ENCODE peak calls at places on chromosomes 1 and 21, in four cellular contexts. C is CD8-positive, alpha-beta T cell; F is nephron progenitor cell; R is breast epithelium. N is an unnamed sample.
A peak's percentile ranks its signal among the peaks of the same experiment; 100 is the strongest.

GRCh38 chr1:116163533-116163932 is 52.3 kb downstream of the MAB21L3 start:
- DNase-seq in C (no peak), F (no peak), R (no peak), N (no peak)

GRCh38 chr1:42439940-42440339 is 15.9 kb downstream of the ZMYND12 start:
- DNase-seq in C (no peak), F (no peak), R (no peak), N (no peak)

GRCh38 chr1:232084584-232085223 is 458.1 kb downstream of the DISC1 start:
- DNase-seq in C (no peak), F (peak; percentile 41), R (no peak), N (no peak)

GRCh38 chr1:13823936-13824335 is 123.9 kb downstream of the PRDM2 start:
- DNase-seq in C (no peak), F (no peak), R (no peak), N (no peak)

GRCh38 chr21:27704567-27705166 is 737.8 kb upstream of the ADAMTS5 start:
- DNase-seq in C (no peak), F (no peak), R (no peak), N (no peak)

GRCh38 chr1:15578921-15579682 is 5.7 kb downstream of the AGMAT start:
- DNase-seq in C (peak; percentile 17), F (no peak), R (no peak), N (no peak)

GRCh38 chr1:68819190-68819829 is 322.4 kb upstream of the DEPDC1 start:
- DNase-seq in C (no peak), F (no peak), R (no peak), N (no peak)

GRCh38 chr1:184806296-184806721 is 51.7 kb upstream of the EDEM3 start:
- DNase-seq in C (no peak), F (no peak), R (no peak), N (no peak)

GRCh38 chr1:223662943-223663342 is 2.6 kb downstream of the CAPN8 start:
- DNase-seq in C (no peak), F (no peak), R (no peak), N (no peak)

GRCh38 chr1:161200992-161201827 is 957 bp upstream of the NDUFS2 start:
- DNase-seq in C (no peak), F (no peak), R (no peak), N (no peak)

GRCh38 chr1:205354259-205354904 is 2.3 kb downstream of the KLHDC8A start:
- DNase-seq in C (peak; percentile 48), F (peak; percentile 70), R (peak; percentile 52), N (peak; percentile 29)

GRCh38 chr21:16539041-16539440 is 809.3 kb downstream of the USP25 start:
- DNase-seq in C (no peak), F (no peak), R (no peak), N (no peak)

GRCh38 chr1:174726167-174726879 is 273.4 kb upstream of the CACYBP start:
- DNase-seq in C (no peak), F (no peak), R (no peak), N (no peak)

DNA sequence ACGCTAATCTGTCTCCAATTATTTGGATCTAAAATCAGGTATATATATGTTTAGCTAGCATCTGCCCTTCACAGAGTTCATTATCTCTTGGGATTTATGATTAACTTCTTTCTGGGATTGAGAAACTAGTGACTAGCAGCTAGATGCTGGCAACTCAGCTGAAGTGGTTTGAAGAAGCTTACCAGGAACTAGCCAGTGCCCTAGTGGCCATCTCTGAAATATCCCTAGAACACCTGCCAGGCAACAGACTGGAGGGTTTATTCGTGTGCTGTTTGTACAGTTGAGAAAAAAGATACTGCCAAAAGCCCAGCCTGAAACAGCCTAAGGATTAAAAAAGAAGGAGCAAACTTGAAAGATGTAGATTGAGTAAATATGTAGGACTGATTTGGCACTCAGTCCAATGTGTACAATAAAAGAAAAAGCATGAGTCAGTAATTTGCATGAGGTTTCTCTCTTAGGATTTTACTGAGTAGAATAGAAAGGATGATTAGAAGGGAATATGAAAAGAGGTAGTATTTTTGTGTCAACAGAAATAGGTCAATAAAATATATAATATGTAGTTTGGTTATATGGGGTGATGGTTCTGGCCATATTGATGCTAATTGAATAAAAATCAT is 1144.6 kb upstream of the ADGRL2 start:
- DNase-seq in C (no peak), F (peak; percentile 3), R (no peak), N (no peak)
- TF ChIP-seq CTCF in C (no peak), F (peak; percentile 49), R (no peak), N (no peak)

GRCh38 chr1:172141351-172142000 is 279.0 kb upstream of the C1orf105 start:
- DNase-seq in C (no peak), F (no peak), R (no peak), N (no peak)
- TF ChIP-seq CTCF in C (no peak), F (no peak), R (no peak), N (no peak)

DNA sequence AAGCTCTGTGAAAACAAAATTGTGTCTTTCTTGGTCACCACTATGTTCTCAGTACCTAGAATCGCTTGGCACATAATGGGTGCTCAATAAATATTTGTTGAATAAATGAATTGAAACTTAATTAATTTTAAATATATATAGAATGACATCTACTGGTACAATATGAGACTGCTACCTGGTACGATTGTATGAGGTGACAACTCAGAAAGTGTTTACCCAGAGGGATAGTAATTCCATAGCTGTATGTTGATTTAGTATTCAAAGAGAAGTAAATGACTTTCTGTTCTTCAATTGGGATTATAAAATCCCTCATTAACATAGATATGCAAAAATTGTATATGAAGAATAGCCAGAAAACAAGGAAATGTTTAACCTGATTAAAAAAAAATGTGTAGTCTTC is 128.7 kb downstream of the RPS6KC1 start:
- DNase-seq in C (no peak), F (no peak), R (no peak), N (no peak)
- TF ChIP-seq CTCF in C (no peak), F (no peak), R (no peak), N (no peak)

GRCh38 chr1:16907870-16908758 is 12.3 kb downstream of the RNU1-2 start:
- DNase-seq in C (no peak), F (no peak), R (no peak), N (no peak)
- TF ChIP-seq CTCF in C (no peak), F (no peak), R (no peak), N (no peak)

DNA sequence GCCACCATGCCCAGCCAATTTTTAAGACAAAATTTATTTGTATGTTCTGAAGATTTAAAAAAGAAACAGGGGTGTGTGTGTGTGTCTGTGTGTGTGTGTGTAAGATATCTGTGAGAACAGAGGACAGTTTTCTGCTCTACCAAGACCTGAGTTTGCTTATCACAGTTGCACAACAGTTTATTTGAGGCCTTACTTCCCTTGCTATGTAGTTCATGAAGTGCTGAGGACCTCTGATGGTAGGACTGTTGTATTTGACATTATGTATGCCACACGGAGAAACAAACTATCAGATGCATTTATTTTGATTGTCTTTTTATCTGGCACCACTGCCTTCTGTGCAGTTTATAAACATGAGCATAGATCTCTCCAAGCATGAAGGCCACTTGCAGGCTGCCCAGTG is 355.2 kb downstream of the PBX1 start:
- DNase-seq in C (no peak), F (no peak), R (no peak), N (no peak)
- TF ChIP-seq CTCF in C (no peak), F (no peak), R (no peak), N (no peak)

DNA sequence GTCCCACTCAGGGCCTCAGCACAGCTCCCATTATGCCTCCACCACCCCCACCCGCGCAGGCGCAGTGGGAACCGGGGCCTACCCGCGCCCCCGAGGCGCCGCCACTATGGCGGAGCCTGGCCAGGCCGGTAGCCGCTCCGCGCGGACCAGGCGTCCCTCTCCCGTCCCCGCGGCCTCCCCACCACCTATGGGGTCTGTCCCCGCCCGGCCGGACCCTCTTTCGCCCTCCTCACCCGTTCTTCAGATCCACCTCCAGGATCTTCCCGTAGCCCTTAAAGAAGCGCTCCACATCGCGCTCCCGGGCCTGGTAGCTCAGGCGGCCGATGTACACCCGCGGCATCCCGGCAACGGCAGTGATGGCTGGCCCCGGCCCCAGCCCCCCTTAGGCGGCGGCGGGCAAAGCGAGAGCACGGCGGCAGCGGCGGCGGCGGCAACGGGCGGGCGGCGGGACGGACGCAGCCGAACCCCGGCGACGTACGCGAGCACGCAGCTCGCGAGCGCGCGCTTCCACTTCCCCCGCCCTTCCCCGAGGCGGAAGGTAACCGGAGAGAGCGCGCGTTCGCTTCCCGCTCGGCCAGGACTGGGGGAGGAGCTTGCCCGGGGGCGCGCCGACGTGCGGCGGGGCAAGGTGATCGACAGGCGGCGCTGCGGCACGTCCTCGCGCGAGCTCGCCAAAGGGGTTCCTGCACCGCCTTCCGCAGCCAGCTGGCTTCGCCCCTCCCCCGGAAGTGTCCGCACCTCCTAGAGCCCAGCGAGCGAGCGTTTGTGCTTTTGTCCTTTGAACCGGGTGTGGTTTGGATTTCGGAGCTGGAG is at the start of gene SRSF4:
- DNase-seq in C (peak; percentile 99), F (peak; percentile 98), R (peak; percentile 98), N (peak; percentile 99)
- TF ChIP-seq CTCF in C (peak; percentile 68), F (peak; percentile 49), R (peak; percentile 78), N (peak; percentile 71)

GRCh38 chr1:60065199-60065598 is 8.4 kb downstream of the C1orf87 start:
- DNase-seq in C (no peak), F (no peak), R (no peak), N (no peak)
- TF ChIP-seq CTCF in C (no peak), F (no peak), R (no peak), N (no peak)

GRCh38 chr21:45287438-45288391 is at the start of gene POFUT2:
- DNase-seq in C (peak; percentile 99), F (peak; percentile 100), R (peak; percentile 94), N (peak; percentile 99)

GRCh38 chr21:45289655-45290515 is 2.2 kb upstream of the POFUT2 start:
- DNase-seq in C (no peak), F (no peak), R (peak; percentile 16), N (no peak)

GRCh38 chr21:45289134-45289533 is 1.4 kb upstream of the POFUT2 start:
- DNase-seq in C (no peak), F (no peak), R (peak; percentile 17), N (no peak)

GRCh38 chr21:45286671-45287437 is 841 bp downstream of the POFUT2 start:
- DNase-seq in C (no peak), F (peak; percentile 81), R (peak; percentile 13), N (no peak)

DNA sequence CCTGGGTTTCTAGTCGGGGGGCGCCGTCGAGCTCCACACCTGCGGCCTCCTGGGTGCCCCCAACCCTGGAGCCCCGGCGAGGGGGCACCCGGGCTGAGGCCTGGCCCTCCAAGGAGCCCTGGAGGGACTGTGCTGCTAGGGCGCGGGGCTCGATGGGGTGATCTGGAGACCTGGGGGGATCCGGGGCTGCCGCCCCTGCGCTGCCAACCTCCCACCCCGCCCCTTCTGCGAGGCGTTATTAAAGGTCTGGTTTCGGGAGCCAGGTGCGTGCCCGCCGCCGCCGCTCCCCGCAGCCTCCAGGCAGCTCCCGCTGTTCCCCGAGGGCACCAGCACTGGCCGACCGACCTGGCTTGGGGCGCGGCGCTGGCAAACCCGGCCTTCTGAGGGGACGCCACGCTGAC is 746 bp upstream of the POFUT2 start:
- DNase-seq in C (no peak), F (no peak), R (peak; percentile 17), N (peak; percentile 19)
- TF ChIP-seq CTCF in C (no peak), F (no peak), R (no peak), N (no peak)

N was measured in natural killer cell.